ENCODE peak calls at places on chromosomes 3 and 15, in six cellular contexts. L, I, F, C, Q and B are unnamed samples.

GRCh38 chr15:78205337-78205736 is 29.0 kb downstream of the ACSBG1 start:
- DNase-seq in L (no peak), I (no peak), F (no peak), C (no peak), Q (no peak), B (no peak)

GRCh38 chr15:50219820-50220219 is 37.8 kb downstream of the SLC27A2 start:
- DNase-seq in L (no peak), I (peak; percentile 8), F (no peak), C (peak; percentile 51), Q (no peak), B (no peak)

GRCh38 chr3:159765025-159765859 is 223.4 kb upstream of the IL12A start:
- DNase-seq in L (no peak), I (peak; percentile 99), F (peak; percentile 70), C (peak; percentile 100), Q (peak; percentile 92), B (peak; percentile 94)

GRCh38 chr3:144054766-144055165 is 83.1 kb downstream of the DIPK2A start:
- DNase-seq in L (no peak), I (no peak), F (no peak), C (no peak), Q (no peak), B (no peak)

GRCh38 chr3:14725015-14725431 is 50.1 kb downstream of the C3orf20 start:
- DNase-seq in L (no peak), I (no peak), F (no peak), C (peak; percentile 75), Q (no peak), B (peak; percentile 19)

GRCh38 chr3:126056681-126057546 is 27.0 kb downstream of the SLC41A3 start:
- DNase-seq in L (no peak), I (peak; percentile 29), F (peak; percentile 68), C (peak; percentile 24), Q (no peak), B (no peak)

GRCh38 chr3:29525254-29525881 is 244.5 kb downstream of the RBMS3 start:
- DNase-seq in L (peak; percentile 9), I (peak; percentile 75), F (peak; percentile 30), C (peak; percentile 10), Q (no peak), B (peak; percentile 66)

GRCh38 chr3:98095870-98096269 is 8.9 kb downstream of the OR5AC2 start:
- DNase-seq in L (no peak), I (no peak), F (no peak), C (no peak), Q (no peak), B (no peak)

GRCh38 chr3:56855856-56856538 is 54.2 kb upstream of the ARHGEF3 start:
- DNase-seq in L (peak; percentile 30), I (no peak), F (peak; percentile 27), C (no peak), Q (no peak), B (no peak)

GRCh38 chr3:194910414-194910979 is 224.8 kb downstream of the FAM43A start:
- DNase-seq in L (no peak), I (no peak), F (no peak), C (no peak), Q (no peak), B (no peak)

GRCh38 chr3:50118237-50118636 is 29.5 kb downstream of the RBM5 start:
- DNase-seq in L (no peak), I (no peak), F (no peak), C (no peak), Q (no peak), B (no peak)

GRCh38 chr15:80107774-80108173 is 45.0 kb upstream of the FAH start:
- DNase-seq in L (no peak), I (no peak), F (no peak), C (no peak), Q (no peak), B (no peak)

GRCh38 chr15:63094495-63094931 is 27.1 kb upstream of the LACTB start:
- DNase-seq in L (no peak), I (peak; percentile 77), F (no peak), C (peak; percentile 58), Q (no peak), B (peak; percentile 25)

GRCh38 chr3:148128136-148128535 is 569.6 kb upstream of the AGTR1 start:
- DNase-seq in L (peak; percentile 7), I (no peak), F (no peak), C (no peak), Q (no peak), B (no peak)

GRCh38 chr3:39429466-39429865 is 22.9 kb downstream of the RPSA start:
- DNase-seq in L (no peak), I (no peak), F (no peak), C (no peak), Q (no peak), B (no peak)

GRCh38 chr3:187629711-187630110 is 40.5 kb downstream of the SST start:
- DNase-seq in L (no peak), I (no peak), F (no peak), C (peak; percentile 86), Q (no peak), B (peak; percentile 77)

GRCh38 chr3:123350971-123351370 is 97.9 kb downstream of the ADCY5 start:
- DNase-seq in L (no peak), I (no peak), F (no peak), C (no peak), Q (no peak), B (no peak)

GRCh38 chr3:12351145-12351544 is 62.3 kb downstream of the PPARG start:
- DNase-seq in L (no peak), I (no peak), F (no peak), C (no peak), Q (no peak), B (no peak)

GRCh38 chr3:30393079-30393478 is 213.3 kb upstream of the TGFBR2 start:
- DNase-seq in L (no peak), I (no peak), F (no peak), C (no peak), Q (no peak), B (no peak)

GRCh38 chr3:150741497-150742140 is 21.4 kb downstream of the SIAH2 start:
- DNase-seq in L (no peak), I (no peak), F (no peak), C (no peak), Q (no peak), B (no peak)

GRCh38 chr3:9862391-9863235 is 17.4 kb downstream of the CIDEC start:
- DNase-seq in L (no peak), I (peak; percentile 18), F (peak; percentile 69), C (peak; percentile 31), Q (no peak), B (no peak)

GRCh38 chr3:130093741-130094391 is 12.2 kb downstream of the ALG1L2 start:
- DNase-seq in L (peak; percentile 78), I (no peak), F (no peak), C (no peak), Q (no peak), B (no peak)

GRCh38 chr15:41940441-41940857 is 31.9 kb downstream of the EHD4 start:
- DNase-seq in L (no peak), I (peak; percentile 82), F (no peak), C (peak; percentile 83), Q (no peak), B (no peak)

GRCh38 chr3:40086890-40087884 is 222.3 kb upstream of the EIF1B start:
- DNase-seq in L (no peak), I (no peak), F (no peak), C (no peak), Q (no peak), B (no peak)

GRCh38 chr3:38554127-38554827 is 58.1 kb downstream of the EXOG start:
- DNase-seq in L (no peak), I (no peak), F (no peak), C (no peak), Q (no peak), B (no peak)

GRCh38 chr3:44918581-44918980 is 44.2 kb downstream of the TGM4 start:
- DNase-seq in L (no peak), I (no peak), F (no peak), C (no peak), Q (no peak), B (no peak)

GRCh38 chr3:44915702-44916438 is 41.5 kb downstream of the TGM4 start:
- DNase-seq in L (no peak), I (peak; percentile 18), F (no peak), C (peak; percentile 48), Q (no peak), B (no peak)

GRCh38 chr3:44913868-44914468 is 39.6 kb downstream of the TGM4 start:
- DNase-seq in L (peak; percentile 67), I (peak; percentile 73), F (peak; percentile 56), C (peak; percentile 60), Q (no peak), B (peak; percentile 16)

GRCh38 chr3:44918087-44918486 is 43.7 kb downstream of the TGM4 start:
- DNase-seq in L (no peak), I (no peak), F (no peak), C (no peak), Q (no peak), B (no peak)

DNA sequence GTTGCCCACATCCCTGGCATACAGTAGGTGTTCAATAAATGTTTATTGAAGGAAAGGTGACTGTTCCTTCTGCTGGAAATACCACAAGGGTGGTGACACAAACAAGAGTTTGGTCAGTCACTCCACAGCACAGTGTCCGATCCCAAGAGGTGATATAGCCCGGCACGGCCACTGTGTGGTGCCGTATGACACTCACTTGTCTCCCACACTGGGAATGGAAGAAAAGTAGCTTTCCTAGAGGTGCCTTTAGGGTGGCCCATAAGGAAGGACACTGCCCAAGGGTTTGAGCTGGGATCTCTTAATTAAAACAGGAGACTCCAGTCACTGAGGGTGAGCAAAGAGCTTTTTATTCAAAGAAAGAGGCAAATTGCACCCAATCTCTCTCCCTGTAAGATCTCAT is 40.5 kb downstream of the TGM4 start:
- DNase-seq in L (no peak), I (peak; percentile 14), F (no peak), C (no peak), Q (no peak), B (no peak)
- TF ChIP-seq CTCF in L (no peak), I (peak; percentile 53), F (peak; percentile 38), C (peak; percentile 65), Q (peak; percentile 32), B (peak; percentile 29)

DNA sequence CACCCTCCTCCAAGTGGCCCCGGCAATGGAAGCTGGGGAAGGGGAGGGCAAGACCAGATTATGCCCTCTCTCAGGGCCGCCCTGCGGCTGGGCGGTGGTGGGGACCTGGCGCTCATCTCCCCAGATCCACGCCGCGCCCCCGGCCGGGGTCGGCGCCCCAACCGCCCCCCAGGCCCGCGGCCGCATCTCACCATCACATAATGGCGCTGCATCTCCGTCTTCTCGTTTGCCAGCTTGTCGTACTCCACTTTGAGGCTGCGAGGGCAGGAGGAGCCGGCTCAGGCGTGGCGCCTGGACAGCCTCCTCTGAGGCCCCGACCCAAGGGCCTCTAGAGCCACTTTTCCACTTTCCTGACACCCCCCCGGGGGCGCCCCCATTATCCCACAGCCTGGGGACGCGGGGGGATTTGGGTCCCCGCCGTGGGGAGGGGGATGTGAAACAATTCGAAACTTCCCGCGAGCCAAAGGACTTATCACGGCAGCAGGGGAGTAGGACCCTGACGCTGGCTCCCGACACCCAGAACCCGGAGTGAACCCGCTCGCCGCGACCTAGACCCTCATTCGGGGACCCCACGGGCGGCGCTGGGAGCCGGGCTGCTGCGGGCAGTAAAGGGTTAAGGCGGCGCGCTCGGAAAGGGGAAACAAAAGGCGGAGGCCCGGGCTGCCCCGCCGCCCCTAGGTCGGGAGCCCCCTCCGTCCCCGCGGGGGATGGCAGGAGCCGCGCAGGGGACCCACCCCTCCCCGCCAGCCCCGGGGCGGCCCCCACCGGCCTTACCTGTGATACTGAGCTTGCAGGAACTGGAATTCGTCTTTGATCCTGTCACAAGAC is 2.1 kb downstream of the TLE3 start:
- DNase-seq in L (peak; percentile 58), I (no peak), F (no peak), C (no peak), Q (no peak), B (no peak)
- TF ChIP-seq CTCF in L (no peak), I (no peak), F (no peak), C (no peak), Q (peak; percentile 1), B (no peak)

GRCh38 chr3:101229681-101230080 is 90.7 kb downstream of the IMPG2 start:
- DNase-seq in L (no peak), I (no peak), F (no peak), C (peak; percentile 3), Q (no peak), B (no peak)
- TF ChIP-seq CTCF in L (no peak), I (no peak), F (peak; percentile 47), C (peak; percentile 54), Q (no peak), B (peak; percentile 6)

GRCh38 chr3:52232279-52233107 is 6.5 kb downstream of the TWF2 start:
- DNase-seq in L (no peak), I (no peak), F (no peak), C (no peak), Q (no peak), B (no peak)
- TF ChIP-seq CTCF in L (no peak), I (peak; percentile 23), F (peak; percentile 26), C (peak; percentile 28), Q (peak; percentile 3), B (no peak)